ENCODE peak calls at places on chromosomes 16 and 17, in four cellular contexts. One of them, this sample, is unnamed.

GRCh38 chr17:40173091-40173777 is 4.0 kb upstream of the RAPGEFL1 start:
- DNase-seq in stomach: no peak
- DNase-seq in fibroblast of lung: no peak
- DNase-seq in transverse colon: no peak
- DNase-seq in this sample: no peak

GRCh38 chr16:89257281-89257731 is 39.8 kb downstream of the ZNF778 start:
- DNase-seq in stomach: no peak
- DNase-seq in fibroblast of lung: peak; percentile 19
- DNase-seq in transverse colon: no peak
- DNase-seq in this sample: no peak

GRCh38 chr16:57141822-57142631 is 43.8 kb downstream of the PSME3IP1 start:
- DNase-seq in stomach: no peak
- DNase-seq in fibroblast of lung: peak; percentile 10
- DNase-seq in transverse colon: no peak
- DNase-seq in this sample: no peak

GRCh38 chr17:50301891-50302584 is 27.8 kb downstream of the TMEM92 start:
- DNase-seq in stomach: peak; percentile 79
- DNase-seq in fibroblast of lung: no peak
- DNase-seq in transverse colon: no peak
- DNase-seq in this sample: no peak

GRCh38 chr17:68981288-68981687 is 26.1 kb upstream of the ABCA8 start:
- DNase-seq in stomach: peak; percentile 29
- DNase-seq in fibroblast of lung: peak; percentile 74
- DNase-seq in transverse colon: peak; percentile 25
- DNase-seq in this sample: peak; percentile 47

GRCh38 chr16:57403965-57404817 is at the start of gene CCL17:
- DNase-seq in stomach: no peak
- DNase-seq in fibroblast of lung: no peak
- DNase-seq in transverse colon: no peak
- DNase-seq in this sample: no peak

GRCh38 chr17:45341389-45342158 is 24.8 kb upstream of the MAP3K14 start:
- DNase-seq in stomach: no peak
- DNase-seq in fibroblast of lung: peak; percentile 90
- DNase-seq in transverse colon: peak; percentile 7
- DNase-seq in this sample: no peak

GRCh38 chr17:32127156-32127897 is 15.0 kb upstream of the RHOT1 start:
- DNase-seq in stomach: peak; percentile 85
- DNase-seq in fibroblast of lung: peak; percentile 71
- DNase-seq in transverse colon: peak; percentile 89
- DNase-seq in this sample: peak; percentile 89

GRCh38 chr16:56776562-56776961 is 46.6 kb downstream of the NUP93 start:
- DNase-seq in stomach: peak; percentile 66
- DNase-seq in fibroblast of lung: peak; percentile 47
- DNase-seq in transverse colon: peak; percentile 18
- DNase-seq in this sample: no peak

GRCh38 chr16:77898671-77899211 is 110.4 kb downstream of the VAT1L start:
- DNase-seq in stomach: no peak
- DNase-seq in fibroblast of lung: peak; percentile 70
- DNase-seq in transverse colon: no peak
- DNase-seq in this sample: no peak

GRCh38 chr17:60610481-60610880 is 10.5 kb downstream of the PPM1D start:
- DNase-seq in stomach: no peak
- DNase-seq in fibroblast of lung: peak; percentile 37
- DNase-seq in transverse colon: no peak
- DNase-seq in this sample: no peak

GRCh38 chr17:57377094-57377493 is 120.8 kb downstream of the MSI2 start:
- DNase-seq in stomach: no peak
- DNase-seq in fibroblast of lung: no peak
- DNase-seq in transverse colon: no peak
- DNase-seq in this sample: no peak

GRCh38 chr17:73286863-73287296 is 24.9 kb downstream of the CDC42EP4 start:
- DNase-seq in stomach: no peak
- DNase-seq in fibroblast of lung: peak; percentile 76
- DNase-seq in transverse colon: no peak
- DNase-seq in this sample: no peak

GRCh38 chr17:17714261-17714866 is 33.1 kb downstream of the RAI1 start:
- DNase-seq in stomach: no peak
- DNase-seq in fibroblast of lung: no peak
- DNase-seq in transverse colon: no peak
- DNase-seq in this sample: no peak

GRCh38 chr16:84635702-84636101 is 12.6 kb upstream of the KLHL36 start:
- DNase-seq in stomach: no peak
- DNase-seq in fibroblast of lung: no peak
- DNase-seq in transverse colon: no peak
- DNase-seq in this sample: no peak

GRCh38 chr17:75722076-75722475 is 817 bp downstream of the ITGB4 start:
- DNase-seq in stomach: peak; percentile 61
- DNase-seq in fibroblast of lung: no peak
- DNase-seq in transverse colon: peak; percentile 71
- DNase-seq in this sample: peak; percentile 81
- H3K4me3 ChIP-seq in stomach: peak overlapping the region; percentile 58
- H3K4me3 ChIP-seq in fibroblast of lung: no peak overlapping the region
- H3K4me3 ChIP-seq in transverse colon: peak overlapping the region; percentile 50
- H3K4me3 ChIP-seq in this sample: peak overlapping the region; percentile 48

GRCh38 chr16:54454616-54455015 is 168.0 kb upstream of the IRX3 start:
- DNase-seq in stomach: no peak
- DNase-seq in fibroblast of lung: no peak
- DNase-seq in transverse colon: no peak
- DNase-seq in this sample: no peak

GRCh38 chr16:54453863-54454262 is 167.3 kb upstream of the IRX3 start:
- DNase-seq in stomach: no peak
- DNase-seq in fibroblast of lung: no peak
- DNase-seq in transverse colon: no peak
- DNase-seq in this sample: no peak

GRCh38 chr16:54456291-54456690 is 169.7 kb upstream of the IRX3 start:
- DNase-seq in stomach: no peak
- DNase-seq in fibroblast of lung: no peak
- DNase-seq in transverse colon: no peak
- DNase-seq in this sample: no peak

GRCh38 chr16:54458923-54459322 is 172.3 kb upstream of the IRX3 start:
- DNase-seq in stomach: no peak
- DNase-seq in fibroblast of lung: no peak
- DNase-seq in transverse colon: no peak
- DNase-seq in this sample: no peak

GRCh38 chr16:54455021-54455725 is 168.6 kb upstream of the IRX3 start:
- DNase-seq in stomach: no peak
- DNase-seq in fibroblast of lung: no peak
- DNase-seq in transverse colon: no peak
- DNase-seq in this sample: no peak
- TF ChIP-seq CTCF in stomach: no peak
- TF ChIP-seq CTCF in fibroblast of lung: no peak
- TF ChIP-seq CTCF in transverse colon: no peak
- TF ChIP-seq CTCF in this sample: no peak

GRCh38 chr16:24758986-24759385 is 29.5 kb downstream of the TNRC6A start:
- DNase-seq in stomach: no peak
- DNase-seq in fibroblast of lung: no peak
- DNase-seq in transverse colon: no peak
- DNase-seq in this sample: no peak
- H3K4me1 ChIP-seq in stomach: no peaks in the 10 kb centered on the region
- H3K4me1 ChIP-seq in fibroblast of lung: no peaks in the 10 kb centered on the region
- H3K4me1 ChIP-seq in transverse colon: peaks cover 3% of the 10 kb centered on the region
- H3K4me1 ChIP-seq in this sample: no peaks in the 10 kb centered on the region

GRCh38 chr16:69133555-69133954 is 1.1 kb downstream of the UTP4 start:
- DNase-seq in stomach: no peak
- DNase-seq in fibroblast of lung: no peak
- DNase-seq in transverse colon: no peak
- DNase-seq in this sample: no peak
- H3K4me3 ChIP-seq in stomach: peak overlapping the region; percentile 95
- H3K4me3 ChIP-seq in fibroblast of lung: peak overlapping the region; percentile 99
- H3K4me3 ChIP-seq in transverse colon: peak overlapping the region; percentile 96
- H3K4me3 ChIP-seq in this sample: no peak overlapping the region

DNA sequence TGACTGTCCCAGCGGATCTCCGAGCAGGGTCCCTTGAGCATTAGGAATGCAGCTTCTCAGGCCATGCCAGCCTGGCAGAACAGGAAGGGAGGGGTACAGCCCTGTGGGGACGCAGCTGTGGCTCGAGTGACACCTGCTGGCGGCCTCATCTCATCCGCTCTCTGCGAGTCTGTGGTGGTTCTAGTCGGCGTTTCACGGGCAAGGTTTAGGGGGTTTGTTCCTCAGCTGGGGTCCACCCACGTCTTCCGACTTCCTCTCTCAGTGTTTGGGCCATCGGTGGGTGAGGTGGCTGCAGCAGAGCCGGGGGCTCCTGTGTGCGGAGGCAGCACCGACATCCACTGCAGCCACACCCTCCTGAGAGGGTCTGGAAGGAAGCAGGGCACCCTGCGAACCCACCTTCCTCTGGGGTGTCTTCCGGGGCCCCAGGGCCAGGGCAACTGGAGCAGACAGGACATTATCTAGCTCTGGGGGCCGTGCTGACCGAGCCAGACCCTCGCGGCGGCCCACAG is 33.3 kb downstream of the JPH3 start:
- DNase-seq in stomach: peak; percentile 59
- DNase-seq in fibroblast of lung: peak; percentile 18
- DNase-seq in transverse colon: peak; percentile 66
- DNase-seq in this sample: peak; percentile 79
- TF ChIP-seq CTCF in stomach: no peak
- TF ChIP-seq CTCF in fibroblast of lung: peak; percentile 58
- TF ChIP-seq CTCF in transverse colon: peak; percentile 54
- TF ChIP-seq CTCF in this sample: no peak

GRCh38 chr16:9114842-9115241 is 23.4 kb downstream of the HAPSTR1 start:
- DNase-seq in stomach: no peak
- DNase-seq in fibroblast of lung: no peak
- DNase-seq in transverse colon: no peak
- DNase-seq in this sample: no peak
- H3K4me1 ChIP-seq in stomach: peaks cover 44% of the 10 kb centered on the region
- H3K4me1 ChIP-seq in fibroblast of lung: peaks cover 11% of the 10 kb centered on the region
- H3K4me1 ChIP-seq in transverse colon: peaks cover 29% of the 10 kb centered on the region
- H3K4me1 ChIP-seq in this sample: peaks cover 24% of the 10 kb centered on the region

GRCh38 chr16:27049117-27049516 is 17.6 kb upstream of the C16orf82 start:
- DNase-seq in stomach: no peak
- DNase-seq in fibroblast of lung: no peak
- DNase-seq in transverse colon: no peak
- DNase-seq in this sample: no peak

GRCh38 chr16:27048316-27048715 is 18.4 kb upstream of the C16orf82 start:
- DNase-seq in stomach: no peak
- DNase-seq in fibroblast of lung: no peak
- DNase-seq in transverse colon: no peak
- DNase-seq in this sample: no peak

DNA sequence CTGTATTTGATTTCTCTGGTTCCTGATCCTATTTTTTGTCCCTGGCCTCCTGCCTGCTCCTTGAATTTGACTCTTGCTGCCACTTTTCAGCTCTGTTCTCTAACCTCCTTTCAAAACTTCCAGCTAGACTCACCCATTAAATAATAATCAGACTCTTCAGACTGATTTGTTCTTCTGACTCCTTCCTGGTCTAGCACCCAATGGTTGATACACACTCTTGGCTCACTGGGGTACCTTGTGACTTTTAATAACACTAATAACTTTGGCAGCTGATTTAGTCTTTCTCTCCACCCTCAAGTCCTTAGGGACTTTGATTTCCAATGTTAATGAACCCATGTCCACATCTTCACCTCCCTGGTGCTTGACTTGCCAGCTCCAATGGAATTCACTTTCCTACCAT is 19.8 kb upstream of the C16orf82 start:
- DNase-seq in stomach: no peak
- DNase-seq in fibroblast of lung: no peak
- DNase-seq in transverse colon: no peak
- DNase-seq in this sample: no peak
- H3K4me3 ChIP-seq in stomach: no peak overlapping the region
- H3K4me3 ChIP-seq in fibroblast of lung: no peak overlapping the region
- H3K4me3 ChIP-seq in transverse colon: no peak overlapping the region
- H3K4me3 ChIP-seq in this sample: no peak overlapping the region

DNA sequence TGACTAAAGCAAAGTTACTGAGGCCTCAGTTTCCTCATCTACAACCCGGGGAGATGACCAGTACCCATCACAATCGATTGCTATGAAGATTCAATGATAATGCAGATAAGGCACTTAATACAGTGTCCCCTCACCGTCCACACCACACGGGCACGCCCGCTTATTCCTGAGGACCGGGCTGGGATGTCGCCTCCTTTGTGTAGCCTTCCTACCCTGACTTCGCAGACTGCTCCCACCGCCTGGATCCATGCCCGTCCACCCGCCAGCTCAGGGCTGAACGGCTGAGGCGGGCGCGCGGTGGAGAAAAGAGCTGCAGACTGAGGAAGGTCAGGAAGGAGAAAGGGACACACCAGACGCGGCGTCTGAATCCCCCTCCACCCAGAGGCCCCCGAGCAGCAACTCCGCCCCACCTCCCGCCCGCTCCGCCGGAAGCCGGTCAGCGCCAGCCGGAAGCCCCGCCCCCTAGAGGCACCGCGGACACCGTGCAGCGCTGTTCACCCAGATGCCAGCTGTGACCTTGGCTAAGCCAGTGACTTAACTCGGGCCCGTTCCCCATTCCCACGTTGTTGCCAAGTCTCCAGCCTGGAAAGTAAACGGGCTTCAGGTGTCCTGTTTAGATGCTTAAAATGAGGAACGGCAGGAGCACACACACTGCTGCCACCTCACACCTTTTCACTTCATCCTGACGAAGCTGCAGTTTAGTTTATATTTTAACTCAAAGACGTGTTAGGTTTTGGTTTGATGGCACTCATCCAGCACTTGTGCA is at the start of gene KRABD2:
- DNase-seq in stomach: peak; percentile 92
- DNase-seq in fibroblast of lung: peak; percentile 83
- DNase-seq in transverse colon: peak; percentile 92
- DNase-seq in this sample: peak; percentile 91
- TF ChIP-seq CTCF in stomach: no peak
- TF ChIP-seq CTCF in fibroblast of lung: peak; percentile 53
- TF ChIP-seq CTCF in transverse colon: peak; percentile 61
- TF ChIP-seq CTCF in this sample: peak; percentile 52

GRCh38 chr17:78124081-78124835 is 4.3 kb downstream of the TMC6 start:
- DNase-seq in stomach: no peak
- DNase-seq in fibroblast of lung: no peak
- DNase-seq in transverse colon: peak; percentile 57
- DNase-seq in this sample: peak; percentile 51
- H3K4me1 ChIP-seq in stomach: peaks cover 38% of the 10 kb centered on the region
- H3K4me1 ChIP-seq in fibroblast of lung: peaks cover 2% of the 10 kb centered on the region
- H3K4me1 ChIP-seq in transverse colon: peaks cover 31% of the 10 kb centered on the region
- H3K4me1 ChIP-seq in this sample: peaks cover 21% of the 10 kb centered on the region

GRCh38 chr17:35372846-35373531 is 432 bp downstream of the SLFN11 start:
- DNase-seq in stomach: peak; percentile 32
- DNase-seq in fibroblast of lung: no peak
- DNase-seq in transverse colon: peak; percentile 56
- DNase-seq in this sample: peak; percentile 39
- H3K4me3 ChIP-seq in stomach: peak overlapping the region; percentile 72
- H3K4me3 ChIP-seq in fibroblast of lung: peak overlapping the region; percentile 85
- H3K4me3 ChIP-seq in transverse colon: peak overlapping the region; percentile 68
- H3K4me3 ChIP-seq in this sample: peak overlapping the region; percentile 20